ENCODE peak calls at places on chromosomes 12 and 14, in seven cellular contexts. U is heart right ventricle; A is CD8-positive, alpha-beta T cell; V is heart left ventricle; B is upper lobe of left lung; N is right lobe of liver; H is HCT116. P is an unnamed sample.

GRCh38 chr12:127284021-127284420 is 982.9 kb upstream of the TMEM132C start:
- ATAC-seq in N (no peak), U (no peak), H (no peak), V (no peak), B (no peak), A (no peak), P (no peak)

GRCh38 chr14:95064734-95065133 is 92.6 kb downstream of the DICER1 start:
- ATAC-seq in U (no peak), H (no peak), B (no peak), N (no peak), V (no peak), A (no peak), P (no peak)

GRCh38 chr14:83207550-83207949 is 1673.9 kb upstream of the SEL1L start:
- ATAC-seq in U (no peak), A (no peak), B (no peak), V (no peak), H (no peak), N (no peak), P (no peak)

GRCh38 chr12:89235189-89235993 is 116.9 kb downstream of the DUSP6 start:
- ATAC-seq in A (peak), B (no peak), V (no peak), N (peak), H (no peak), U (peak), P (no peak)

GRCh38 chr12:92928962-92929915 is at the start of gene EEA1:
- ATAC-seq in V (peak), H (peak), A (peak), N (peak), U (peak), B (peak), P (peak)

GRCh38 chr12:11978985-11979384 is 91.8 kb upstream of the BCL2L14 start:
- ATAC-seq in A (no peak), V (no peak), H (no peak), N (no peak), U (no peak), B (no peak), P (no peak)

GRCh38 chr14:64174922-64175782 is 119.0 kb downstream of the ESR2 start:
- ATAC-seq in B (no peak), U (no peak), V (no peak), H (no peak), N (no peak), A (no peak), P (no peak)

GRCh38 chr12:10140001-10140400 is 10.0 kb upstream of the CLEC7A start:
- ATAC-seq in A (peak), H (peak), B (peak), U (peak), N (peak), V (no peak), P (no peak)

GRCh38 chr14:102095231-102095870 is 8.5 kb upstream of the HSP90AA1 start:
- ATAC-seq in U (no peak), A (no peak), H (no peak), V (no peak), N (no peak), B (no peak), P (no peak)

GRCh38 chr14:59215353-59215752 is 26.9 kb downstream of the DAAM1 start:
- ATAC-seq in U (peak), A (no peak), V (peak), B (peak), N (peak), H (no peak), P (peak)

GRCh38 chr14:58730793-58731464 is 93.2 kb downstream of the DACT1 start:
- ATAC-seq in A (no peak), H (peak), V (no peak), U (no peak), B (peak), N (no peak), P (no peak)

GRCh38 chr12:100468126-100468525 is 5.5 kb upstream of the NR1H4 start:
- ATAC-seq in H (no peak), V (no peak), B (no peak), U (no peak), A (no peak), N (no peak), P (no peak)

GRCh38 chr14:93023039-93023438 is 92.7 kb downstream of the ITPK1 start:
- ATAC-seq in H (peak), V (no peak), A (no peak), N (no peak), B (no peak), U (no peak), P (no peak)

GRCh38 chr14:96565811-96566210 is 63.6 kb downstream of the PAPOLA start:
- ATAC-seq in N (no peak), B (no peak), V (no peak), A (no peak), H (no peak), U (no peak), P (no peak)

GRCh38 chr14:68000516-68000915 is 180.9 kb downstream of the RAD51B start:
- ATAC-seq in H (no peak), A (no peak), V (no peak), N (no peak), B (no peak), U (no peak), P (no peak)

GRCh38 chr14:79325071-79325470 is 886.2 kb downstream of the DIO2 start:
- ATAC-seq in U (no peak), N (peak), H (no peak), B (no peak), V (no peak), A (no peak), P (no peak)

GRCh38 chr12:61138381-61138759 is 1121.8 kb upstream of the USP15 start:
- ATAC-seq in N (no peak), V (no peak), B (no peak), A (no peak), U (peak), H (no peak), P (no peak)
- H3K27ac ChIP-seq in N (no peak), V (no peak), B (no peak), A (no peak), U (no peak), H (no peak), P (no peak)

DNA sequence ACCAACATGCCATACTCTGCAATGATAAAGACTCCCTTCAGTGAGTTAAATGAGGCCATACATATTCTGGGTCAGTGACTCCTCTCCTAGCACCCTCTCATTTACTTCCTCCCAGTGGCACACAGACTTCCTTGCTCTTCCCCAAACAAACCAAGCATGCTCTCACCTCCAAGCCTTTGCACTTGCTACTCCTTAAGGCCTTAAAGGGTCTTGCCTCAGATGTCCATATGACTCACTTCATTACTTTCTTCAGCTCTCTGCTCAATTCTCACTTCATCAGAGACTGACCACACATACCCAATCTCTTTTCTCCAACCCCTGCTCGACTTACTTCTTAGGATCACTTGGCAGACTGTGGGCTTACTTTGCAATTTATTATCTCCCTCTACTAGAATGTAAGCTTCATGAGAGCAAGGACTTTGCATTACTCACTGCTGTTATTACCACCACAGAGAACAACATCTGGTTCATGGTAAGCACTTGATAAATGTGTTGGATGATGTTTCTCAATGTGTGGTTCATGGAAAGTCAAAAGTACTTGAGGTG is 22.8 kb downstream of the DDX24 start:
- ATAC-seq in B (no peak), H (no peak), U (no peak), V (no peak), A (no peak), N (peak), P (no peak)
- H3K27ac ChIP-seq in B (no peak), H (no peak), U (no peak), V (no peak), A (no peak), N (peak), P (no peak)

GRCh38 chr12:132189378-132190011 is 45.2 kb downstream of the NOC4L start:
- ATAC-seq in V (peak), U (peak), N (peak), H (peak), A (peak), B (peak), P (peak)
- H3K27ac ChIP-seq in V (peak), U (peak), N (peak), H (peak), A (peak), B (peak), P (peak)

GRCh38 chr14:76330411-76331327 is 45.3 kb upstream of the ESRRB start:
- ATAC-seq in V (no peak), H (no peak), B (no peak), N (peak), A (no peak), U (no peak), P (no peak)
- H3K27ac ChIP-seq in V (no peak), H (no peak), B (no peak), N (no peak), A (no peak), U (no peak), P (no peak)

GRCh38 chr14:31988237-31988636 is 88.9 kb upstream of the ARHGAP5 start:
- ATAC-seq in N (peak), B (no peak), V (no peak), H (no peak), U (no peak), A (no peak), P (no peak)
- H3K27ac ChIP-seq in N (no peak), B (no peak), V (peak), H (no peak), U (no peak), A (no peak), P (no peak)

P was measured in gastroesophageal sphincter.